ENCODE peak calls at places on chromosomes 2 and 18, in nine cellular contexts. D is HFF-Myc, V is brain microvascular endothelial cell, X is IMR-90, P is kidney epithelial cell, I is AG09309, H is cardiac fibroblast, E is heart left ventricle, A is LNCaP clone FGC. Z is an unnamed sample.
A peak's percentile ranks its signal among the peaks of the same experiment; 100 is the strongest.

GRCh38 chr18:9973461-9973860 is 59.6 kb downstream of the VAPA start:
- DNase-seq in D (no peak), I (no peak), V (no peak), X (no peak), E (no peak), H (no peak), A (no peak), P (no peak), Z (no peak)

GRCh38 chr18:48136051-48136543 is 205.6 kb upstream of the SMAD2 start:
- DNase-seq in E (peak; percentile 26), H (no peak), X (no peak), V (no peak), P (no peak), D (no peak), I (no peak), A (no peak), Z (no peak)

GRCh38 chr2:38747007-38747424 is 4.1 kb downstream of the SRSF7 start:
- DNase-seq in A (no peak), X (no peak), I (no peak), P (no peak), H (no peak), D (no peak), V (no peak), E (no peak), Z (no peak)

GRCh38 chr18:76514573-76514972 is 19.5 kb upstream of the ZNF516 start:
- DNase-seq in V (no peak), A (no peak), D (no peak), H (no peak), E (no peak), I (no peak), X (no peak), P (no peak), Z (no peak)

GRCh38 chr2:241814571-241815476 is 5.8 kb downstream of the NEU4 start:
- DNase-seq in D (no peak), A (no peak), P (no peak), E (no peak), X (no peak), H (no peak), V (no peak), I (no peak), Z (no peak)

GRCh38 chr2:179562330-179562885 is 297.8 kb upstream of the SESTD1 start:
- DNase-seq in V (no peak), H (no peak), X (no peak), P (no peak), I (no peak), D (no peak), E (no peak), A (no peak), Z (no peak)

GRCh38 chr2:127580167-127581049 is 44.9 kb downstream of the MYO7B start:
- DNase-seq in X (no peak), H (no peak), P (no peak), V (no peak), I (no peak), D (no peak), A (no peak), E (no peak), Z (no peak)

GRCh38 chr18:11411021-11411420 is 198.4 kb upstream of the SLC35G4 start:
- DNase-seq in D (peak; percentile 58), X (peak; percentile 65), A (no peak), I (peak; percentile 46), E (no peak), P (no peak), V (no peak), H (no peak), Z (no peak)

GRCh38 chr2:152342259-152343046 is 7.5 kb downstream of the FMNL2 start:
- DNase-seq in X (no peak), I (no peak), H (no peak), P (no peak), E (no peak), A (no peak), V (no peak), D (no peak), Z (no peak)

GRCh38 chr2:152348388-152348787 is 13.4 kb downstream of the FMNL2 start:
- DNase-seq in X (peak; percentile 10), H (peak; percentile 39), E (no peak), V (no peak), P (no peak), D (no peak), A (peak; percentile 52), I (no peak), Z (no peak)

GRCh38 chr2:152343426-152343825 is 8.5 kb downstream of the FMNL2 start:
- DNase-seq in D (no peak), P (no peak), I (no peak), V (no peak), E (no peak), A (no peak), X (no peak), H (no peak), Z (no peak)

GRCh38 chr2:152347076-152347475 is 12.1 kb downstream of the FMNL2 start:
- DNase-seq in X (peak; percentile 74), I (no peak), P (peak; percentile 77), D (no peak), E (no peak), H (peak; percentile 37), A (no peak), V (peak; percentile 74), Z (peak; percentile 91)

DNA sequence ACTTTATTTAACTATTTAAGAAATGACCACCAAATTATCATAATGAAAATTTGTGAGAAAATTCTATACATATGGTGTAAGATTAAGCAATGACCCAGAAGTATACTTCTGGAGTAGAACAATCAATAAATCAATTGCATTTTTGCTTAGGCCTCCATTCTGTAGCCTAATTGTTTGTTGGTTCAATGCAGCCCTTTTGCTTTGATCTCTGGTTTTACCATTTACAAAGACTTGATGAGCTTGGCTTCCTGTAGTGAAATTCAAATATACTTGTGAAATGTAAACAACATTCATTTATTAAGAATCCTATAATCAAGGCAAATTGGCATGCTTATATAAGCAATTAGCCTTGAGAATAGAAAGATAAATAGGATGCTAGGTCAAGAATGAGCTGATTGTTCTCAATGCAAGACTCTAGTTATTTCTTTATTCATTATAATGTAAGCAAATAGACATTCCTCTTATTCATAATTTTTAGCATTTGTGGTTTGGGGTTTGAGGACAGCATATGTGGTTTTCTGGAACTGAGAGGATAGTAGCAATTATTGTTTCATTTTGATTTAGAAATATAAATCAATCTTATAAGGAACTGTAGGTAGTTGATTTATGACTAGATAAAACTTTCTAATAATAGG is 9.7 kb downstream of the FMNL2 start:
- DNase-seq in E (no peak), X (no peak), H (no peak), V (no peak), P (no peak), D (no peak), A (no peak), I (no peak), Z (no peak)
- H3K4me3 ChIP-seq in E (no peak overlapping the region), X (no peak overlapping the region), H (no peak overlapping the region), V (no peak overlapping the region), P (no peak overlapping the region), D (no peak overlapping the region), A (no peak overlapping the region), I (no peak overlapping the region), Z (no peak overlapping the region)

DNA sequence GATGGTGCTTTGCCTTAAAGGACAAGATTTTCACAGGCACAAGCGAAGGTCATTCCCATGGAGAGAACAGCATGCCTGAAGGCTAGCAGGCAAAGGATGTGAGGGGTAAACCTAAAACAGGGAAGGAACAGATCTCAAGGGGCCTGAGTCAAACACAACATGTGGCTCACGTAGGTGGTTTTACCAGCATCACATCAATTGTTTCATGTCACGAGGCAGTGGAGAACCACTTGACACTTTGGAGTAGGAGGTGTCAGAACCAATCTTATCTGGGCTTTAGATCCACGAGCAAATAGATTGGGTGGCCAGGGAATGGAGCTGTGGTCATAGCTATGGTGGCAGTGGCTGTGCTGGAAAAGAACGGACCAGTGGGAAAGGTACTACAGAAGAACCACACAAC is 8.5 kb downstream of the COX5B start:
- DNase-seq in I (no peak), E (no peak), P (no peak), D (no peak), A (no peak), V (no peak), X (no peak), H (no peak), Z (no peak)
- TF ChIP-seq CTCF in I (no peak), E (no peak), P (no peak), D (no peak), A (no peak), V (no peak), X (no peak), H (no peak), Z (no peak)

DNA sequence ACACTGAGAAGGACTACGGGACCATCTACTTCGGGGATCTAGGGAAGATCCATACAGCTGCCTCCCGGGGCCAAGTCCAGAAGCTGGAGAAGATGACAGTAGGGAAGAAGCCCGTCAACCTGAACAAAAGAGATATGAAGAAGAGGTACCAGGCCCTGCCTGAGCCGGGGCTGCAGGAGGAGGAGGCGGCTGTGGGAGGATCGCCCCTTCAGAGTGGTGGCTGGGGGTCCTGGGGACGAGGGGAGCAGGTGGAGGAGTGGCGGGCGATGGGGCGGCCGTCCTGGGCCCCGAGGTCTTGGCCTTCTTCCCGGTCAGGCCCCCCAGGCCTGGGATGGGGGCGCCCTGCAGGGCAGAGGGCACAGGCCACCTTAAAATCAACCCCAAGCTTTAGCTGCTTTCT is 524 bp downstream of the ANKRD30B start:
- DNase-seq in V (no peak), D (no peak), E (no peak), A (no peak), I (no peak), H (no peak), X (no peak), P (no peak), Z (no peak)
- H3K4me3 ChIP-seq in V (peak overlapping the region; percentile 27), D (no peak overlapping the region), E (no peak overlapping the region), A (no peak overlapping the region), I (peak overlapping the region; percentile 18), H (no peak overlapping the region), X (no peak overlapping the region), P (no peak overlapping the region), Z (peak overlapping the region; percentile 13)

GRCh38 chr2:234292955-234293228 is 204.0 kb downstream of the ARL4C start:
- DNase-seq in I (no peak), D (no peak), H (no peak), P (no peak), A (no peak), X (no peak), E (no peak), V (no peak), Z (no peak)

GRCh38 chr2:234291765-234292204 is 205.1 kb downstream of the ARL4C start:
- DNase-seq in E (peak; percentile 44), I (peak; percentile 57), X (peak; percentile 77), D (peak; percentile 39), V (peak; percentile 74), P (peak; percentile 72), A (no peak), H (peak; percentile 80), Z (peak; percentile 69)

GRCh38 chr2:234290671-234291070 is 206.2 kb downstream of the ARL4C start:
- DNase-seq in E (no peak), D (no peak), X (no peak), H (peak; percentile 21), P (no peak), I (no peak), V (no peak), A (no peak), Z (no peak)

GRCh38 chr2:234292205-234292954 is 204.5 kb downstream of the ARL4C start:
- DNase-seq in V (peak; percentile 56), H (peak; percentile 83), E (no peak), X (no peak), P (no peak), I (no peak), D (no peak), A (no peak), Z (peak; percentile 59)

DNA sequence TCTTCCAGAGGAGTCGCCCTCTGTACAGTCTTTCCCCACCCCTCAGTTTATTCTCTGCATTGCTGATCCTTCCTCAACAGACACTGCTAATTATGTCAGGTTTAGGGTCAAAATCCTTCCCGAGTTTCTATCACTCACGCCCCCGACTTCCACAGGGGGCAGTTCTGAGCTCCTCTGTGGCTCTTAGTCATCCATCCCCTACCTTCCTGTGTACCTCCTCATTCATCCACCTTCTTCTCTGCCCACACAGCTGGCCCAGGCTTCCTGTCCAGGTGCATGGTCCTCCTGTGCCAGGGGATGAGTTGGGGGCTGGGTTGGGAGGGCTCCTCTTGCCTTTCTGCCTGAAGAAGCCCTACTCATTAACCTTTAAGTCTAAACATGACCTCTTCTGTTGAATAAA is 202.9 kb downstream of the ARL4C start:
- DNase-seq in I (no peak), D (no peak), H (no peak), V (no peak), X (no peak), A (no peak), P (no peak), E (no peak), Z (no peak)
- TF ChIP-seq CTCF in I (peak; percentile 8), D (no peak), H (peak; percentile 9), V (peak; percentile 42), X (peak; percentile 6), A (no peak), P (peak; percentile 24), E (no peak), Z (peak; percentile 4)

Z was measured in astrocyte of the spinal cord.